ENCODE peak calls at places on chromosomes 6 and 20, in six cellular contexts. D is HS-5; H is cardiac septum; L is stimulated activated CD8-positive, alpha-beta memory T cell treated with anti-CD3 and anti-CD28 coated beads, Interleukin-12 subunit alpha, Interleukin-12 subunit beta, amount 100 ng/mL, for 4 hours; P is putamen; X is GM04503. N is an unnamed sample.

GRCh38 chr6:128443553-128443952 is 76.8 kb downstream of the PTPRK start:
- DNase-seq in D (no peak), H (no peak), L (no peak), P (no peak), X (no peak), N (no peak)

GRCh38 chr6:53192590-53193232 is 44.1 kb upstream of the GCM1 start:
- DNase-seq in D (no peak), H (no peak), L (no peak), P (no peak), X (no peak), N (no peak)

GRCh38 chr6:129498950-129499870 is 210.8 kb downstream of the ARHGAP18 start:
- DNase-seq in D (peak), H (no peak), L (no peak), P (peak), X (no peak), N (peak)

GRCh38 chr20:31901615-31902014 is 31.2 kb downstream of the TTLL9 start:
- DNase-seq in D (no peak), H (no peak), L (no peak), P (no peak), X (no peak), N (no peak)

GRCh38 chr6:140985679-140986275 is 1146.9 kb upstream of the GJE1 start:
- DNase-seq in D (no peak), H (no peak), L (no peak), P (no peak), X (no peak), N (no peak)

GRCh38 chr20:21182832-21183563 is 57.1 kb downstream of the KIZ start:
- DNase-seq in D (peak), H (no peak), L (no peak), P (peak), X (peak), N (no peak)

GRCh38 chr6:136921936-136922679 is at the start of gene SLC35D3:
- DNase-seq in D (no peak), H (no peak), L (no peak), P (no peak), X (no peak), N (peak)

GRCh38 chr6:18893540-18894269 is 506.6 kb downstream of the RNF144B start:
- DNase-seq in D (no peak), H (no peak), L (no peak), P (no peak), X (no peak), N (no peak)

GRCh38 chr6:155795173-155795796 is 339.6 kb upstream of the NOX3 start:
- DNase-seq in D (no peak), H (no peak), L (no peak), P (no peak), X (no peak), N (no peak)

GRCh38 chr6:6730831-6731230 is 142.3 kb downstream of the LY86 start:
- DNase-seq in D (peak), H (no peak), L (no peak), P (no peak), X (peak), N (no peak)

GRCh38 chr6:127384007-127384406 is 40.6 kb upstream of the ECHDC1 start:
- DNase-seq in D (no peak), H (no peak), L (no peak), P (no peak), X (peak), N (no peak)

GRCh38 chr6:168007592-168008338 is 10.3 kb downstream of the KIF25 start:
- DNase-seq in D (peak), H (peak), L (no peak), P (no peak), X (peak), N (no peak)

GRCh38 chr6:55882731-55883595 is 7.6 kb upstream of the BMP5 start:
- DNase-seq in D (peak), H (no peak), L (no peak), P (no peak), X (no peak), N (no peak)

GRCh38 chr6:18323935-18324707 is 59.8 kb upstream of the DEK start:
- DNase-seq in D (no peak), H (no peak), L (no peak), P (peak), X (no peak), N (peak)

GRCh38 chr6:29355603-29356002 is 13.1 kb downstream of the OR5V1 start:
- DNase-seq in D (no peak), H (no peak), L (no peak), P (no peak), X (no peak), N (no peak)

GRCh38 chr20:32891926-32892660 is 33.4 kb downstream of the EFCAB8 start:
- DNase-seq in D (no peak), H (no peak), L (no peak), P (no peak), X (no peak), N (no peak)

GRCh38 chr20:61487346-61488022 is 235.4 kb downstream of the CDH4 start:
- DNase-seq in D (no peak), H (no peak), L (no peak), P (no peak), X (no peak), N (no peak)

GRCh38 chr20:19254956-19255355 is 42.5 kb downstream of the SLC24A3 start:
- DNase-seq in D (no peak), H (no peak), L (no peak), P (no peak), X (no peak), N (no peak)

GRCh38 chr6:165008971-165009370 is 300.4 kb downstream of the C6orf118 start:
- DNase-seq in D (no peak), H (no peak), L (no peak), P (no peak), X (no peak), N (no peak)

GRCh38 chr6:84455630-84456029 is 228.2 kb upstream of the CEP162 start:
- DNase-seq in D (no peak), H (no peak), L (no peak), P (no peak), X (no peak), N (no peak)

GRCh38 chr20:63898882-63899558 is 4.1 kb downstream of the DNAJC5 start:
- DNase-seq in D (no peak), H (no peak), L (no peak), P (no peak), X (no peak), N (no peak)